ENCODE peak calls at places on chromosomes 1 and 21, in ten cellular contexts. X, L, K, R, O, N, D, Y, J and A are unnamed samples.

GRCh38 chr1:201886103-201886885 is 2.4 kb upstream of the SHISA4 start:
- DNase-seq in N (no peak), K (no peak), L (no peak), X (no peak), D (no peak), Y (no peak), J (no peak), O (no peak), R (no peak), A (no peak)

GRCh38 chr1:244794071-244794470 is 41.4 kb upstream of the COX20 start:
- DNase-seq in D (no peak), N (no peak), J (no peak), O (no peak), Y (no peak), L (no peak), R (no peak), X (no peak), K (no peak), A (no peak)

GRCh38 chr1:110902820-110903463 is 30.0 kb downstream of the CD53 start:
- DNase-seq in O (no peak), D (no peak), L (no peak), J (no peak), N (no peak), X (no peak), Y (peak; percentile 31), K (no peak), R (no peak), A (no peak)

GRCh38 chr1:35460796-35461195 is 96.4 kb downstream of the KIAA0319L start:
- DNase-seq in N (no peak), K (no peak), X (no peak), O (no peak), Y (no peak), L (no peak), D (no peak), R (no peak), J (no peak), A (no peak)

GRCh38 chr1:37872692-37873091 is 13.3 kb upstream of the MTF1 start:
- DNase-seq in N (no peak), K (no peak), Y (no peak), D (no peak), J (no peak), X (no peak), R (no peak), O (no peak), L (no peak), A (no peak)

GRCh38 chr1:29772584-29772983 is 536.3 kb downstream of the PTPRU start:
- DNase-seq in R (no peak), K (no peak), Y (no peak), L (no peak), J (no peak), D (no peak), O (no peak), X (no peak), N (no peak), A (no peak)

GRCh38 chr1:27049607-27050006 is 37.0 kb upstream of the TENT5B start:
- DNase-seq in R (no peak), X (no peak), Y (peak; percentile 52), J (peak; percentile 68), O (no peak), L (no peak), D (no peak), N (no peak), K (no peak), A (no peak)

GRCh38 chr1:55363261-55363660 is 148.1 kb upstream of the USP24 start:
- DNase-seq in D (no peak), J (no peak), N (no peak), Y (peak; percentile 65), X (no peak), O (peak; percentile 28), K (no peak), L (no peak), R (no peak), A (no peak)

GRCh38 chr1:235775461-235775860 is 91.2 kb downstream of the LYST start:
- DNase-seq in X (no peak), Y (no peak), N (no peak), L (no peak), K (no peak), D (no peak), R (no peak), O (no peak), J (no peak), A (no peak)

GRCh38 chr21:23963454-23963853 is 1643.8 kb downstream of the MRPL39 start:
- DNase-seq in R (no peak), X (no peak), L (no peak), Y (no peak), N (no peak), D (no peak), J (no peak), K (no peak), O (peak; percentile 10), A (no peak)

GRCh38 chr21:40967771-40968170 is 120.8 kb upstream of the DSCAM start:
- DNase-seq in D (no peak), X (no peak), J (no peak), N (no peak), Y (no peak), L (no peak), K (no peak), O (no peak), R (no peak), A (no peak)

GRCh38 chr21:35508389-35508888 is 459.3 kb upstream of the RUNX1 start:
- DNase-seq in N (no peak), R (no peak), X (peak; percentile 32), O (no peak), K (peak; percentile 30), J (peak; percentile 39), D (peak; percentile 69), Y (peak; percentile 7), L (peak; percentile 52), A (no peak)

DNA sequence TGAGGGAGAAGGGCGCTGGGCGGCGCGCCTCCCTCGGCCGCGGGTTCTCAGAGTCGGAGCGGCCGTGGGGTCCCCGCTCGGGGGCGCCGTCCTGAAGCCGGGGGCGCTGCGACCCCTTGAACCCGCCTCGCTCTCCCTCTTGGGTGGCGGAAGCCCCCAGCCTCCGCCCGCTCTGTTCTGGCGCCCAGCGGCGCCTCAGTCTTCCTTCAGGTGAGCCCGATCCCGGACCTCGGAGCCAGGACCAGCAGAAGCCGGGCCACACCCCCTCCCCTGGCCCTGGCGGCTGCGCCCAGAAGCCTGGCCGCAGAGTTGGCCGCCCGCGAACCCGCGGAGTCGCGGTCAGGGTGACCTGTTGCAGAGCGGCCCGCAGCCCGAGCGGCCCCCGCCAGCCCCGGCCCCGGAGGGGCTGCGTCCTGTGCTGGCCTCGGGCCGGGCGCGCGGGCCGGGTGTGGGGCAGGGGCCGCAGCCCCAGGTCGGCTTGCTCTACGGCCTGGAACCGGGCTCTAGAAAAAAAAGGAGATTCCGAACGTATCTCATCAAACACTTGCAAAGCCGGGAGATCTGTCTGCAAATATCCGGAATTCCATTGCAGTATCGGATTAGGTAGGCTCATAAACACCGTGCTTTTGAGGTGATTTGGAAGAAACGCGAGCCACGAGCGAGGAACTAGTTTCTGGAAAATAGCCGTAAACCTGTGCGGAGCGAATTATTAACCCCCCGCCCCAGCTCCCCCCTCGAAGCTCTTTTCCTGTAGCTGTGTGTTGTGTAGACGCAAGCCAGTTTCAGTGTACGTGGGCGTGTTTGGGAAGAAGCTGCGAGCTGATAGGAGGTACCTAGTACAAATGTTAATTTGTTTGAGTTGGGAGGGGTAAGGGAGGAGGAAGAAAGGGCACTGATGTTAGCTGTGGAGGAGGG is 816 bp downstream of the RALGPS2 start:
- DNase-seq in L (peak; percentile 46), R (peak; percentile 53), J (peak; percentile 62), N (peak; percentile 61), O (peak; percentile 86), D (peak; percentile 61), Y (peak; percentile 68), K (no peak), X (peak; percentile 95), A (peak; percentile 77)
- TF ChIP-seq CTCF in L (no peak), R (no peak), J (no peak), N (no peak), O (peak; percentile 25), D (no peak), Y (no peak), K (no peak), X (peak; percentile 44), A (peak; percentile 32)

DNA sequence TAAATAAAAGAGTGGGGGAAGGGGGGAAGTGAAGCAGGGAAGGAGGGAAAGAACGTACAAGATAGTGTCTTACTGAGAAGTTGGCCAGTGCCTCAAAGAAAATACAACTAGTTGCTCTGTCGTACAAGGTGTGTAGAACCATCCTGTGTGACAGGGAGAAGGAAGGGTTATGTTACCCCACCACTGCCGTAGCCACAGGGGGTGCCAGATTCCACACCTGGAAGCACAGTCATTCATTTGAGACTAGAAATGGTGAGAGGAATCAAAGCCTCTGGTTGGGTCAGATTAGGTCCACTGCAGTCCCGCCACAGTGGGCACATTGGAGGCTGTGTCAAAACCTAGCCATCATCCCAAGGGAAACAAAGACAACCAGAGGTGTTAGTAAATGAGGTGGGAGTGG is 2.7 kb upstream of the ERI3 start:
- DNase-seq in N (no peak), Y (no peak), X (no peak), O (no peak), L (no peak), K (no peak), J (no peak), R (no peak), D (no peak), A (no peak)
- TF ChIP-seq CTCF in N (no peak), Y (no peak), X (no peak), O (no peak), L (no peak), K (no peak), J (no peak), R (no peak), D (no peak), A (no peak)

DNA sequence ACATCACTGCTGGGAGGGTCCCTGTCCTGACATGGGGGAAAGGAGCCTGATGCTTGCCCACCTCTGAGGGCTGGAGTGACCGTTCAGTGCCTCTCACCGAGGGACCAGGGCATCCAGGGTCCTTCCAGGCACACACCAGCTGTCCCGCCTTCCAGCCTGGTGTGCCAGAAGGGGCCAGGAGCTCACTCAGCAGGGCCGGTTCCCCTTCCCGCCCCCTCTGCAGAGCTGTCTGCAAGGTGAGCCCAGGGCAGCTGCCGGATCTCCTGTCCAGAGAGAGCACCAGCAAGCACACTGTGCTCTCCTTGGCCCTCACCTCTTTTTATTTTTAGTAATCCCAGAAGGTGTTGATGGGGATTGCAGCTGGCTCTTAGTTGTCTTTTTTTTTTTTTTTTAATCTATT is 16.9 kb downstream of the H6PD start:
- DNase-seq in O (no peak), N (no peak), R (no peak), D (no peak), X (no peak), K (no peak), J (no peak), L (no peak), Y (no peak), A (no peak)
- TF ChIP-seq CTCF in O (no peak), N (no peak), R (no peak), D (no peak), X (no peak), K (no peak), J (no peak), L (no peak), Y (no peak), A (no peak)

GRCh38 chr1:220776725-220777326 is 9.9 kb upstream of the MTARC1 start:
- DNase-seq in O (peak; percentile 68), X (peak; percentile 72), D (peak; percentile 66), R (peak; percentile 66), K (peak; percentile 21), Y (peak; percentile 78), J (peak; percentile 90), L (peak; percentile 17), N (peak; percentile 78), A (peak; percentile 81)
- TF ChIP-seq CTCF in O (peak; percentile 94), X (peak; percentile 93), D (no peak), R (peak; percentile 76), K (peak; percentile 85), Y (peak; percentile 94), J (peak; percentile 86), L (peak; percentile 95), N (peak; percentile 97), A (peak; percentile 79)

GRCh38 chr1:46303038-46303871 is at the start of the genes LRRC41 and UQCRH:
- DNase-seq in X (peak; percentile 98), R (peak; percentile 97), L (peak; percentile 93), J (peak; percentile 94), D (peak; percentile 94), Y (peak; percentile 98), O (peak; percentile 96), N (peak; percentile 94), K (peak; percentile 82), A (peak; percentile 94)
- TF ChIP-seq CTCF in X (no peak), R (no peak), L (no peak), J (no peak), D (no peak), Y (no peak), O (peak; percentile 11), N (peak; percentile 25), K (no peak), A (no peak)